ENCODE peak calls at places on chromosomes 4 and X, in four cellular contexts. One of them, this sample, is unnamed.

GRCh38 chr4:41796545-41797210 is 48.2 kb upstream of the PHOX2B start:
- DNase-seq in left cardiac atrium: no peak
- DNase-seq in natural killer cell treated with Interleukin-12 subunit alpha and Interleukin-12 subunit beta and Interleukin-15 and Interleukin-18, amount 100 ng/mL, for 72 hours: no peak
- DNase-seq in HTR-8/SVneo: no peak
- DNase-seq in this sample: no peak

GRCh38 chrX:153913211-153913610 is 8.7 kb downstream of the AVPR2 start:
- DNase-seq in left cardiac atrium: no peak
- DNase-seq in natural killer cell treated with Interleukin-12 subunit alpha and Interleukin-12 subunit beta and Interleukin-15 and Interleukin-18, amount 100 ng/mL, for 72 hours: peak
- DNase-seq in HTR-8/SVneo: no peak
- DNase-seq in this sample: no peak

GRCh38 chr4:105058177-105058812 is 88.4 kb upstream of the TET2 start:
- DNase-seq in left cardiac atrium: no peak
- DNase-seq in natural killer cell treated with Interleukin-12 subunit alpha and Interleukin-12 subunit beta and Interleukin-15 and Interleukin-18, amount 100 ng/mL, for 72 hours: no peak
- DNase-seq in HTR-8/SVneo: no peak
- DNase-seq in this sample: no peak

GRCh38 chrX:82748901-82749505 is 759.1 kb upstream of the POU3F4 start:
- DNase-seq in left cardiac atrium: no peak
- DNase-seq in natural killer cell treated with Interleukin-12 subunit alpha and Interleukin-12 subunit beta and Interleukin-15 and Interleukin-18, amount 100 ng/mL, for 72 hours: no peak
- DNase-seq in HTR-8/SVneo: peak
- DNase-seq in this sample: no peak

GRCh38 chr4:73507541-73507940 is 26.0 kb downstream of the AFM start:
- DNase-seq in left cardiac atrium: no peak
- DNase-seq in natural killer cell treated with Interleukin-12 subunit alpha and Interleukin-12 subunit beta and Interleukin-15 and Interleukin-18, amount 100 ng/mL, for 72 hours: no peak
- DNase-seq in HTR-8/SVneo: no peak
- DNase-seq in this sample: no peak

GRCh38 chrX:150958177-150958576 is 25.0 kb upstream of the HMGB3 start:
- DNase-seq in left cardiac atrium: no peak
- DNase-seq in natural killer cell treated with Interleukin-12 subunit alpha and Interleukin-12 subunit beta and Interleukin-15 and Interleukin-18, amount 100 ng/mL, for 72 hours: peak
- DNase-seq in HTR-8/SVneo: no peak
- DNase-seq in this sample: no peak

GRCh38 chrX:41922125-41922521 is 1.2 kb downstream of the CASK start:
- DNase-seq in left cardiac atrium: no peak
- DNase-seq in natural killer cell treated with Interleukin-12 subunit alpha and Interleukin-12 subunit beta and Interleukin-15 and Interleukin-18, amount 100 ng/mL, for 72 hours: no peak
- DNase-seq in HTR-8/SVneo: no peak
- DNase-seq in this sample: no peak

GRCh38 chrX:72123471-72124185 is 8.1 kb downstream of the RTL5 start:
- DNase-seq in left cardiac atrium: peak
- DNase-seq in natural killer cell treated with Interleukin-12 subunit alpha and Interleukin-12 subunit beta and Interleukin-15 and Interleukin-18, amount 100 ng/mL, for 72 hours: no peak
- DNase-seq in HTR-8/SVneo: no peak
- DNase-seq in this sample: no peak

GRCh38 chr4:16083217-16084191 is at the start of gene PROM1:
- DNase-seq in left cardiac atrium: peak
- DNase-seq in natural killer cell treated with Interleukin-12 subunit alpha and Interleukin-12 subunit beta and Interleukin-15 and Interleukin-18, amount 100 ng/mL, for 72 hours: no peak
- DNase-seq in HTR-8/SVneo: no peak
- DNase-seq in this sample: no peak

GRCh38 chr4:82360298-82361177 is 13.3 kb downstream of the HNRNPD start:
- DNase-seq in left cardiac atrium: no peak
- DNase-seq in natural killer cell treated with Interleukin-12 subunit alpha and Interleukin-12 subunit beta and Interleukin-15 and Interleukin-18, amount 100 ng/mL, for 72 hours: no peak
- DNase-seq in HTR-8/SVneo: no peak
- DNase-seq in this sample: no peak

GRCh38 chrX:74449937-74450330 is 28.6 kb downstream of the SLC16A2 start:
- DNase-seq in left cardiac atrium: no peak
- DNase-seq in natural killer cell treated with Interleukin-12 subunit alpha and Interleukin-12 subunit beta and Interleukin-15 and Interleukin-18, amount 100 ng/mL, for 72 hours: no peak
- DNase-seq in HTR-8/SVneo: no peak
- DNase-seq in this sample: no peak

GRCh38 chrX:78652971-78653822 is 5.9 kb downstream of the RTL3 start:
- DNase-seq in left cardiac atrium: no peak
- DNase-seq in natural killer cell treated with Interleukin-12 subunit alpha and Interleukin-12 subunit beta and Interleukin-15 and Interleukin-18, amount 100 ng/mL, for 72 hours: no peak
- DNase-seq in HTR-8/SVneo: peak
- DNase-seq in this sample: no peak

GRCh38 chr4:139876328-139876941 is 210.8 kb downstream of the MGST2 start:
- DNase-seq in left cardiac atrium: no peak
- DNase-seq in natural killer cell treated with Interleukin-12 subunit alpha and Interleukin-12 subunit beta and Interleukin-15 and Interleukin-18, amount 100 ng/mL, for 72 hours: peak
- DNase-seq in HTR-8/SVneo: no peak
- DNase-seq in this sample: no peak

GRCh38 chr4:39469429-39470077 is 10.7 kb downstream of the LIAS start:
- DNase-seq in left cardiac atrium: peak
- DNase-seq in natural killer cell treated with Interleukin-12 subunit alpha and Interleukin-12 subunit beta and Interleukin-15 and Interleukin-18, amount 100 ng/mL, for 72 hours: no peak
- DNase-seq in HTR-8/SVneo: peak
- DNase-seq in this sample: no peak

GRCh38 chr4:89639395-89639794 is 197.6 kb downstream of the SNCA start:
- DNase-seq in left cardiac atrium: no peak
- DNase-seq in natural killer cell treated with Interleukin-12 subunit alpha and Interleukin-12 subunit beta and Interleukin-15 and Interleukin-18, amount 100 ng/mL, for 72 hours: no peak
- DNase-seq in HTR-8/SVneo: no peak
- DNase-seq in this sample: no peak

GRCh38 chr4:180099962-180100361 is 2143.2 kb upstream of the TENM3 start:
- DNase-seq in left cardiac atrium: no peak
- DNase-seq in natural killer cell treated with Interleukin-12 subunit alpha and Interleukin-12 subunit beta and Interleukin-15 and Interleukin-18, amount 100 ng/mL, for 72 hours: no peak
- DNase-seq in HTR-8/SVneo: no peak
- DNase-seq in this sample: no peak

GRCh38 chr4:2127609-2128300 is 68.6 kb downstream of the NAT8L start:
- DNase-seq in left cardiac atrium: no peak
- DNase-seq in natural killer cell treated with Interleukin-12 subunit alpha and Interleukin-12 subunit beta and Interleukin-15 and Interleukin-18, amount 100 ng/mL, for 72 hours: no peak
- DNase-seq in HTR-8/SVneo: no peak
- DNase-seq in this sample: no peak

GRCh38 chr4:109611045-109611616 is 51.1 kb downstream of the MCUB start:
- DNase-seq in left cardiac atrium: no peak
- DNase-seq in natural killer cell treated with Interleukin-12 subunit alpha and Interleukin-12 subunit beta and Interleukin-15 and Interleukin-18, amount 100 ng/mL, for 72 hours: no peak
- DNase-seq in HTR-8/SVneo: no peak
- DNase-seq in this sample: no peak

GRCh38 chr4:8227771-8228318 is 28.8 kb downstream of the SH3TC1 start:
- DNase-seq in left cardiac atrium: no peak
- DNase-seq in natural killer cell treated with Interleukin-12 subunit alpha and Interleukin-12 subunit beta and Interleukin-15 and Interleukin-18, amount 100 ng/mL, for 72 hours: no peak
- DNase-seq in HTR-8/SVneo: no peak
- DNase-seq in this sample: no peak

GRCh38 chr4:119165767-119166166 is 30.1 kb downstream of the MYOZ2 start:
- DNase-seq in left cardiac atrium: no peak
- DNase-seq in natural killer cell treated with Interleukin-12 subunit alpha and Interleukin-12 subunit beta and Interleukin-15 and Interleukin-18, amount 100 ng/mL, for 72 hours: no peak
- DNase-seq in HTR-8/SVneo: no peak
- DNase-seq in this sample: no peak

GRCh38 chr4:75036046-75036445 is 103.1 kb downstream of the PARM1 start:
- DNase-seq in left cardiac atrium: no peak
- DNase-seq in natural killer cell treated with Interleukin-12 subunit alpha and Interleukin-12 subunit beta and Interleukin-15 and Interleukin-18, amount 100 ng/mL, for 72 hours: no peak
- DNase-seq in HTR-8/SVneo: no peak
- DNase-seq in this sample: no peak

GRCh38 chr4:132317923-132318322 is 831.2 kb upstream of the PCDH10 start:
- DNase-seq in left cardiac atrium: no peak
- DNase-seq in natural killer cell treated with Interleukin-12 subunit alpha and Interleukin-12 subunit beta and Interleukin-15 and Interleukin-18, amount 100 ng/mL, for 72 hours: no peak
- DNase-seq in HTR-8/SVneo: no peak
- DNase-seq in this sample: no peak

GRCh38 chrX:32937043-32937442 is 274.3 kb downstream of the DMD start:
- DNase-seq in left cardiac atrium: no peak
- DNase-seq in natural killer cell treated with Interleukin-12 subunit alpha and Interleukin-12 subunit beta and Interleukin-15 and Interleukin-18, amount 100 ng/mL, for 72 hours: no peak
- DNase-seq in HTR-8/SVneo: no peak
- DNase-seq in this sample: no peak

GRCh38 chrX:44946771-44947170 is 73.8 kb downstream of the KDM6A start:
- DNase-seq in left cardiac atrium: no peak
- DNase-seq in natural killer cell treated with Interleukin-12 subunit alpha and Interleukin-12 subunit beta and Interleukin-15 and Interleukin-18, amount 100 ng/mL, for 72 hours: no peak
- DNase-seq in HTR-8/SVneo: no peak
- DNase-seq in this sample: no peak

GRCh38 chr4:8182858-8183725 is 16.0 kb upstream of the SH3TC1 start:
- DNase-seq in left cardiac atrium: peak
- DNase-seq in natural killer cell treated with Interleukin-12 subunit alpha and Interleukin-12 subunit beta and Interleukin-15 and Interleukin-18, amount 100 ng/mL, for 72 hours: no peak
- DNase-seq in HTR-8/SVneo: peak
- DNase-seq in this sample: no peak

GRCh38 chr4:123995939-123996338 is 599.3 kb downstream of the SPRY1 start:
- DNase-seq in left cardiac atrium: no peak
- DNase-seq in natural killer cell treated with Interleukin-12 subunit alpha and Interleukin-12 subunit beta and Interleukin-15 and Interleukin-18, amount 100 ng/mL, for 72 hours: no peak
- DNase-seq in HTR-8/SVneo: peak
- DNase-seq in this sample: no peak

GRCh38 chr4:67875011-67875410 is 8.8 kb downstream of the TMPRSS11D start:
- DNase-seq in left cardiac atrium: no peak
- DNase-seq in natural killer cell treated with Interleukin-12 subunit alpha and Interleukin-12 subunit beta and Interleukin-15 and Interleukin-18, amount 100 ng/mL, for 72 hours: no peak
- DNase-seq in HTR-8/SVneo: no peak
- DNase-seq in this sample: no peak

GRCh38 chr4:6885953-6886557 is 23.6 kb upstream of the TBC1D14 start:
- DNase-seq in left cardiac atrium: peak
- DNase-seq in natural killer cell treated with Interleukin-12 subunit alpha and Interleukin-12 subunit beta and Interleukin-15 and Interleukin-18, amount 100 ng/mL, for 72 hours: no peak
- DNase-seq in HTR-8/SVneo: no peak
- DNase-seq in this sample: no peak

GRCh38 chrX:53882331-53882730 is 161.9 kb downstream of the PHF8 start:
- DNase-seq in left cardiac atrium: no peak
- DNase-seq in natural killer cell treated with Interleukin-12 subunit alpha and Interleukin-12 subunit beta and Interleukin-15 and Interleukin-18, amount 100 ng/mL, for 72 hours: no peak
- DNase-seq in HTR-8/SVneo: no peak
- DNase-seq in this sample: no peak

GRCh38 chrX:80022363-80023031 is 7.9 kb downstream of the TBX22 start:
- DNase-seq in left cardiac atrium: no peak
- DNase-seq in natural killer cell treated with Interleukin-12 subunit alpha and Interleukin-12 subunit beta and Interleukin-15 and Interleukin-18, amount 100 ng/mL, for 72 hours: no peak
- DNase-seq in HTR-8/SVneo: no peak
- DNase-seq in this sample: no peak

GRCh38 chrX:130162094-130162493 is 3.5 kb downstream of the AIFM1 start:
- DNase-seq in left cardiac atrium: no peak
- DNase-seq in natural killer cell treated with Interleukin-12 subunit alpha and Interleukin-12 subunit beta and Interleukin-15 and Interleukin-18, amount 100 ng/mL, for 72 hours: no peak
- DNase-seq in HTR-8/SVneo: no peak
- DNase-seq in this sample: no peak

GRCh38 chrX:133005038-133005437 is 46.6 kb upstream of the HS6ST2 start:
- DNase-seq in left cardiac atrium: no peak
- DNase-seq in natural killer cell treated with Interleukin-12 subunit alpha and Interleukin-12 subunit beta and Interleukin-15 and Interleukin-18, amount 100 ng/mL, for 72 hours: no peak
- DNase-seq in HTR-8/SVneo: no peak
- DNase-seq in this sample: no peak

GRCh38 chr4:173584506-173584905 is 54.5 kb upstream of the HAND2 start:
- DNase-seq in left cardiac atrium: no peak
- DNase-seq in natural killer cell treated with Interleukin-12 subunit alpha and Interleukin-12 subunit beta and Interleukin-15 and Interleukin-18, amount 100 ng/mL, for 72 hours: no peak
- DNase-seq in HTR-8/SVneo: no peak
- DNase-seq in this sample: no peak

GRCh38 chr4:13526658-13527057 is 17.6 kb downstream of the NKX3-2 start:
- DNase-seq in left cardiac atrium: no peak
- DNase-seq in natural killer cell treated with Interleukin-12 subunit alpha and Interleukin-12 subunit beta and Interleukin-15 and Interleukin-18, amount 100 ng/mL, for 72 hours: no peak
- DNase-seq in HTR-8/SVneo: no peak
- DNase-seq in this sample: no peak

This sample was measured in T follicular helper cell.